ENCODE peak calls at places on chromosome 2, in four cellular contexts. F, W, U and Z are unnamed samples.
A peak's percentile ranks its signal among the peaks of the same experiment; 100 is the strongest.

GRCh38 chr2:12442627-12442928 is 274.2 kb upstream of the TRIB2 start:
- DNase-seq in F (no peak), W (no peak), U (no peak), Z (no peak)

GRCh38 chr2:214139630-214140284 is 271.1 kb upstream of the VWC2L start:
- DNase-seq in F (no peak), W (no peak), U (no peak), Z (no peak)

GRCh38 chr2:100178085-100178788 is 35.8 kb upstream of the AFF3 start:
- DNase-seq in F (peak; percentile 56), W (no peak), U (no peak), Z (no peak)

GRCh38 chr2:19722486-19723420 is 179.0 kb downstream of the TTC32 start:
- DNase-seq in F (no peak), W (no peak), U (no peak), Z (no peak)

GRCh38 chr2:130755234-130756040 is at the start of gene AMER3:
- DNase-seq in F (no peak), W (no peak), U (no peak), Z (no peak)

GRCh38 chr2:60118061-60118460 is 435.4 kb downstream of the BCL11A start:
- DNase-seq in F (no peak), W (no peak), U (no peak), Z (no peak)

GRCh38 chr2:234935311-234935710 is 16.5 kb upstream of the SH3BP4 start:
- DNase-seq in F (no peak), W (no peak), U (no peak), Z (no peak)

GRCh38 chr2:72959995-72960981 is 43.0 kb downstream of the EMX1 start:
- DNase-seq in F (no peak), W (no peak), U (no peak), Z (no peak)